ENCODE peak calls at places on chromosomes 1 and 21, in ten cellular contexts. D is IMR-90; C is GM13977; M is retinal pigment epithelial cell; R is fibroblast of mammary gland; A is Calu3; N is astrocyte of the spinal cord; X is GM13976; W is cardiac muscle cell; V is CD4-positive, alpha-beta T cell. F is an unnamed sample.

GRCh38 chr1:10909697-10910489 is 102.6 kb upstream of the TARDBP start:
- DNase-seq in D (no peak), C (peak), M (no peak), R (peak), A (peak), N (no peak), X (peak), W (peak), V (peak), F (peak)

GRCh38 chr1:6347641-6348487 is 45.7 kb downstream of the ACOT7 start:
- DNase-seq in D (peak), C (peak), M (no peak), R (peak), A (peak), N (peak), X (peak), W (peak), V (peak), F (peak)

GRCh38 chr1:32241011-32241763 is 5.8 kb upstream of the FAM167B start:
- DNase-seq in D (peak), C (peak), M (no peak), R (peak), A (peak), N (peak), X (peak), W (peak), V (no peak), F (peak)

GRCh38 chr1:65113298-65113697 is 34.7 kb upstream of the AK4 start:
- DNase-seq in D (no peak), C (no peak), M (no peak), R (no peak), A (no peak), N (no peak), X (no peak), W (peak), V (no peak), F (no peak)

GRCh38 chr1:161737625-161738024 is 12.0 kb upstream of the DUSP12 start:
- DNase-seq in D (no peak), C (no peak), M (no peak), R (no peak), A (no peak), N (no peak), X (no peak), W (no peak), V (no peak), F (no peak)

GRCh38 chr1:88016947-88017346 is 667.1 kb upstream of the PKN2 start:
- DNase-seq in D (no peak), C (no peak), M (no peak), R (no peak), A (no peak), N (no peak), X (no peak), W (no peak), V (no peak), F (no peak)

GRCh38 chr1:39159224-39160036 is 45.1 kb upstream of the MACF1 start:
- DNase-seq in D (peak), C (no peak), M (no peak), R (no peak), A (peak), N (peak), X (no peak), W (no peak), V (no peak), F (no peak)

GRCh38 chr1:83641206-83641658 is 357.7 kb downstream of the TTLL7 start:
- DNase-seq in D (no peak), C (no peak), M (no peak), R (peak), A (no peak), N (peak), X (no peak), W (peak), V (no peak), F (no peak)

GRCh38 chr1:214187933-214188332 is 93.0 kb upstream of the SMYD2 start:
- DNase-seq in D (no peak), C (no peak), M (no peak), R (no peak), A (no peak), N (no peak), X (no peak), W (no peak), V (no peak), F (no peak)

GRCh38 chr1:223748773-223749733 is 36.7 kb downstream of the CAPN2 start:
- DNase-seq in D (peak), C (peak), M (no peak), R (peak), A (peak), N (peak), X (peak), W (peak), V (peak), F (peak)

GRCh38 chr21:31198575-31198974 is 145.5 kb downstream of the TIAM1 start:
- DNase-seq in D (peak), C (peak), M (no peak), R (peak), A (peak), N (peak), X (peak), W (peak), V (no peak), F (no peak)

GRCh38 chr1:89358287-89358893 is 5.5 kb upstream of the GBP6 start:
- DNase-seq in D (peak), C (peak), M (peak), R (peak), A (peak), N (peak), X (peak), W (peak), V (peak), F (peak)

GRCh38 chr1:157161901-157162300 is 23.7 kb upstream of the ETV3 start:
- DNase-seq in D (no peak), C (no peak), M (no peak), R (no peak), A (no peak), N (no peak), X (no peak), W (no peak), V (no peak), F (no peak)

GRCh38 chr1:208047975-208048374 is 137.1 kb upstream of the CD34 start:
- DNase-seq in D (no peak), C (no peak), M (no peak), R (no peak), A (no peak), N (peak), X (no peak), W (peak), V (no peak), F (no peak)

GRCh38 chr1:30476476-30476875 is 246.9 kb downstream of the MATN1 start:
- DNase-seq in D (no peak), C (no peak), M (no peak), R (no peak), A (no peak), N (no peak), X (no peak), W (no peak), V (no peak), F (no peak)

GRCh38 chr1:15155760-15156743 is 2.5 kb downstream of the TMEM51 start:
- DNase-seq in D (no peak), C (peak), M (no peak), R (no peak), A (no peak), N (no peak), X (peak), W (peak), V (no peak), F (no peak)

GRCh38 chr1:1091344-1092148 is 17.4 kb upstream of the RNF223 start:
- DNase-seq in D (no peak), C (no peak), M (no peak), R (no peak), A (no peak), N (no peak), X (no peak), W (no peak), V (no peak), F (peak)

GRCh38 chr1:219837274-219837993 is 90.9 kb downstream of the SLC30A10 start:
- DNase-seq in D (peak), C (peak), M (peak), R (peak), A (peak), N (peak), X (peak), W (peak), V (no peak), F (peak)

GRCh38 chr21:34950980-34951379 is 98.1 kb downstream of the RUNX1 start:
- DNase-seq in D (no peak), C (no peak), M (no peak), R (no peak), A (no peak), N (no peak), X (no peak), W (no peak), V (no peak), F (no peak)

GRCh38 chr21:20789696-20790095 is 208.5 kb upstream of the NCAM2 start:
- DNase-seq in D (no peak), C (no peak), M (no peak), R (peak), A (no peak), N (peak), X (no peak), W (peak), V (no peak), F (no peak)

GRCh38 chr1:151993084-151993733 is 450 bp downstream of the S100A10 start:
- DNase-seq in D (no peak), C (no peak), M (no peak), R (no peak), A (peak), N (no peak), X (peak), W (peak), V (peak), F (peak)

GRCh38 chr1:111605553-111605952 is 14.0 kb upstream of the RAP1A start:
- DNase-seq in D (peak), C (no peak), M (no peak), R (peak), A (no peak), N (peak), X (no peak), W (peak), V (no peak), F (no peak)

GRCh38 chr1:13703128-13703513 is 3.1 kb downstream of the PRDM2 start:
- DNase-seq in D (no peak), C (no peak), M (no peak), R (no peak), A (no peak), N (no peak), X (no peak), W (no peak), V (no peak), F (no peak)

GRCh38 chr1:68141079-68141800 is 90.8 kb upstream of the DIRAS3 start:
- DNase-seq in D (peak), C (no peak), M (peak), R (no peak), A (no peak), N (peak), X (no peak), W (peak), V (no peak), F (no peak)

GRCh38 chr1:81298321-81298720 is 502.4 kb upstream of the ADGRL2 start:
- DNase-seq in D (peak), C (no peak), M (no peak), R (no peak), A (no peak), N (peak), X (no peak), W (peak), V (no peak), F (no peak)

GRCh38 chr1:229938571-229938970 is 128.5 kb upstream of the GALNT2 start:
- DNase-seq in D (no peak), C (no peak), M (no peak), R (no peak), A (peak), N (no peak), X (no peak), W (no peak), V (no peak), F (no peak)

GRCh38 chr1:224554056-224554455 is 62.1 kb upstream of the CNIH3 start:
- DNase-seq in D (no peak), C (no peak), M (no peak), R (no peak), A (no peak), N (no peak), X (no peak), W (no peak), V (no peak), F (no peak)

GRCh38 chr1:227357229-227358078 is 39.2 kb upstream of the CDC42BPA start:
- DNase-seq in D (peak), C (no peak), M (peak), R (peak), A (peak), N (peak), X (no peak), W (peak), V (no peak), F (no peak)

GRCh38 chr1:33390550-33390949 is 40.3 kb downstream of the PHC2 start:
- DNase-seq in D (peak), C (no peak), M (no peak), R (peak), A (no peak), N (peak), X (no peak), W (peak), V (no peak), F (no peak)

GRCh38 chr1:44010935-44011610 is 19.7 kb downstream of the CCDC24 start:
- DNase-seq in D (no peak), C (no peak), M (no peak), R (no peak), A (no peak), N (no peak), X (no peak), W (no peak), V (no peak), F (no peak)

GRCh38 chr1:151371340-151371739 is 1.2 kb downstream of the SELENBP1 start:
- DNase-seq in D (peak), C (no peak), M (no peak), R (peak), A (peak), N (no peak), X (no peak), W (peak), V (no peak), F (no peak)

GRCh38 chr1:207805841-207806421 is 54.1 kb downstream of the CD46 start:
- DNase-seq in D (peak), C (no peak), M (peak), R (peak), A (no peak), N (peak), X (no peak), W (peak), V (no peak), F (no peak)

GRCh38 chr1:25031966-25032667 is 102.0 kb upstream of the RUNX3 start:
- DNase-seq in D (peak), C (peak), M (peak), R (peak), A (peak), N (peak), X (peak), W (peak), V (peak), F (peak)
- TF ChIP-seq CTCF in D (no peak), C (peak), M (no peak), R (no peak), A (no peak), N (no peak), X (peak), W (no peak), V (no peak), F (no peak)

DNA sequence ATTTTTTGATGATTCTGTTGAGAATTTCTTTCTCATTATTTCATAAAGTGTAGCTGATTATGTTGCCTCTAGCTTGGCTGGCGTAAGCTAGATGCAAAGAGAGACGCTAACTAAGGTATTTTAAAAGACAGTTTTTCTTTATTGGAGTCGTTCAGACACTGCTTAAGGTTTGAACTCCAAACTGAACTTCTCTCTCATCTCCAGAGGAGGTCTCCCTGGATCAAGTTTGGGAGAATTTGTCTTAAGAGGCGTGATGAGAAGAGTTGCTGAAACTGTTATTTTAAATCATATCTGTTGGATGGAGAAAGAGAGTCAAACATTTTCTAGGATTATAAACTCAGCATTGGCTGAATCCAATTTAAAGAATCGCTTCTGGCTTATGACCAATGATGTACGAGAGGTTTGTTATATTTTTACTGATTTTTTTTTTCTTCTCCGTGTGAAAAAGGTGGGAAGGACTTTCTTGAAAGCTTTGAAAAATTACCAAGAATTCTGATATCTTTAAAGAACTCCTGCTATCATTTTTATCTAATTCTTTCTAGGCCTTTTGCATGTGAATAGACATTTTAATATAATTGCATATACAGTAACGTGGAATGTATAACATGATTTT is 34.0 kb downstream of the MAP3K7CL start:
- DNase-seq in D (peak), C (peak), M (no peak), R (peak), A (no peak), N (peak), X (peak), W (peak), V (no peak), F (no peak)
- TF ChIP-seq CTCF in D (peak), C (peak), M (peak), R (peak), A (no peak), N (peak), X (peak), W (peak), V (no peak), F (peak)

DNA sequence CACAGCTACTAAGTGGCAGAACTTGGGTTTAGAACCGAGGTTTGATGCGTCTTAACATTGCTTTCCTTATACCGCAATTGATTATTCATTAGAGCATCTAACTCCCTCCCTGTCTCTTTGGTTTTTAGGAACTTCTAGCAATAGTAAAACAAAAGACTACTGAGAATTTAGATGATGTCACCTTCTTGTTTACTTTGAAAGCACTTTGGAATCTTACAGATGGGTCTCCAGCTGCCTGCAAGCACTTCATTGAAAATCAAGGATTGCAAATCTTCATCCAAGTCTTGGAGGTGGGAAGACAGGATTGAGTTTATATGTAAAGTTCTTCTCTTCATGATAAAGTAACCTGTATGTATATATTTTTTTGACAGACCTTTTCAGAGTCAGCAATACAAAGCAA is 35.0 kb downstream of the ZYG11A start:
- DNase-seq in D (peak), C (no peak), M (no peak), R (no peak), A (no peak), N (no peak), X (no peak), W (no peak), V (no peak), F (no peak)
- TF ChIP-seq CTCF in D (no peak), C (no peak), M (no peak), R (no peak), A (no peak), N (no peak), X (no peak), W (no peak), V (no peak), F (no peak)

GRCh38 chr1:199597152-199597551 is 430.4 kb upstream of the NR5A2 start:
- DNase-seq in D (no peak), C (no peak), M (no peak), R (no peak), A (no peak), N (no peak), X (no peak), W (no peak), V (no peak), F (no peak)
- TF ChIP-seq CTCF in D (no peak), C (no peak), M (no peak), R (no peak), A (no peak), N (no peak), X (no peak), W (no peak), V (no peak), F (no peak)

GRCh38 chr1:3356827-3357457 is 97.5 kb upstream of the ARHGEF16 start:
- DNase-seq in D (no peak), C (no peak), M (no peak), R (no peak), A (no peak), N (no peak), X (no peak), W (no peak), V (no peak), F (no peak)
- TF ChIP-seq CTCF in D (no peak), C (no peak), M (no peak), R (no peak), A (no peak), N (no peak), X (no peak), W (no peak), V (no peak), F (no peak)

GRCh38 chr1:193141804-193142203 is 20.0 kb downstream of the CDC73 start:
- DNase-seq in D (no peak), C (no peak), M (no peak), R (no peak), A (no peak), N (no peak), X (no peak), W (no peak), V (no peak), F (peak)
- TF ChIP-seq CTCF in D (no peak), C (no peak), M (no peak), R (no peak), A (no peak), N (no peak), X (no peak), W (no peak), V (no peak), F (no peak)

GRCh38 chr1:205208805-205209204 is 2.7 kb downstream of the DSTYK start:
- DNase-seq in D (no peak), C (no peak), M (no peak), R (no peak), A (no peak), N (no peak), X (no peak), W (no peak), V (no peak), F (no peak)
- TF ChIP-seq CTCF in D (no peak), C (no peak), M (no peak), R (no peak), A (no peak), N (no peak), X (no peak), W (no peak), V (no peak), F (no peak)

DNA sequence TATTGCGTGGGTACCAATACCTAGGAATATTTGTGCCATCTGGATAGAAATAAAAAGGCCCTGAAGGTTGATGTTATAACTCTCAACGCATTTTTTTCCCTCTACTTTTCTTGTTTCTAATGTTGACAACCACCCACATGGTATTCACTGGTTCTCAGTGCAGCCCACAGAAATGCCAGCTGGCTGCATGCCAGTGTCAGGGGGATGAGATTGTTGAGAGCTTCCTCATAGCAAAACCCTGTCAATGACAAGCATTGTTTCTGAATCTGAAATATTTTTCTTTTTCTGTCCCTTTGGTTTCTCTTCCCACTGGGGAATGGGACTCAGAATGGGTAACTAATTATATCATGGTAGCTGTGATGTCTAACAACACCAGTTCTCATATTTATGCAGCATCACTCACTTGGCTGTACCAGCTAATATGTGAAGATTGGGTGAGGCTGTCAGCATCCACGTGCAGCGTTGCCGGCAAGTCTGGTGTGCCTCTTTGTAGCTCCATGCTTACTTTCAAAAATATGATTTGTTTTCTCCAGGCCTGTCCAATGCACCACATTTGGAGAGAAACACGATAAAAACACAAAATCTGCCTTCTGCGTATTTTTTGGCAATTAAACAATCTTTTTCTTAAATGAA is 284.6 kb downstream of the PTBP2 start:
- DNase-seq in D (peak), C (no peak), M (peak), R (peak), A (peak), N (peak), X (no peak), W (peak), V (no peak), F (no peak)
- TF ChIP-seq CTCF in D (no peak), C (no peak), M (no peak), R (no peak), A (no peak), N (no peak), X (no peak), W (no peak), V (no peak), F (no peak)

GRCh38 chr1:62809788-62810187 is 25.9 kb downstream of the ATG4C start:
- DNase-seq in D (no peak), C (no peak), M (no peak), R (no peak), A (no peak), N (no peak), X (no peak), W (no peak), V (no peak), F (no peak)

GRCh38 chr1:62810420-62811274 is 26.7 kb downstream of the ATG4C start:
- DNase-seq in D (no peak), C (peak), M (no peak), R (no peak), A (no peak), N (no peak), X (peak), W (no peak), V (no peak), F (no peak)
- TF ChIP-seq CTCF in D (no peak), C (no peak), M (no peak), R (no peak), A (no peak), N (no peak), X (no peak), W (no peak), V (no peak), F (no peak)